ENCODE peak calls at places on chromosomes 2 and 18, in seven cellular contexts. J is left ventricle myocardium inferior, A is glutamatergic neuron, E is adrenal gland, Q is NCI-H748 treated with DMSO at 0.1 percent for 48 hours, U is memory B cell, P is H9. R is an unnamed sample.

GRCh38 chr2:12203528-12203927 is 457.1 kb downstream of the LPIN1 start:
- DNase-seq in J (no peak), A (no peak), E (no peak), Q (no peak), U (no peak), P (no peak), R (no peak)

GRCh38 chr2:43539436-43539835 is 56.4 kb downstream of the THADA start:
- DNase-seq in J (no peak), A (no peak), E (no peak), Q (no peak), U (no peak), P (no peak), R (no peak)

GRCh38 chr2:133780099-133780996 is 212.1 kb upstream of the NCKAP5 start:
- DNase-seq in J (no peak), A (peak; percentile 46), E (peak; percentile 31), Q (peak; percentile 42), U (peak; percentile 27), P (peak; percentile 47), R (peak; percentile 52)

GRCh38 chr2:141820893-141821292 is 309.9 kb downstream of the LRP1B start:
- DNase-seq in J (no peak), A (no peak), E (no peak), Q (no peak), U (no peak), P (no peak), R (no peak)

GRCh38 chr2:55917117-55917516 is 6.5 kb downstream of the EFEMP1 start:
- DNase-seq in J (no peak), A (no peak), E (no peak), Q (no peak), U (no peak), P (no peak), R (no peak)

GRCh38 chr2:190443778-190444481 is 35.8 kb downstream of the MFSD6 start:
- DNase-seq in J (no peak), A (no peak), E (peak; percentile 30), Q (no peak), U (no peak), P (no peak), R (no peak)

GRCh38 chr2:84781942-84782716 is 98.8 kb downstream of the TRABD2A start:
- DNase-seq in J (no peak), A (no peak), E (no peak), Q (no peak), U (peak; percentile 20), P (no peak), R (peak; percentile 8)

GRCh38 chr2:64562148-64562784 is 38.1 kb downstream of the AFTPH start:
- DNase-seq in J (no peak), A (no peak), E (no peak), Q (peak; percentile 2), U (peak; percentile 38), P (no peak), R (peak; percentile 10)

GRCh38 chr18:46559946-46560670 is 96.9 kb downstream of the LOXHD1 start:
- DNase-seq in J (no peak), A (no peak), E (no peak), Q (no peak), U (no peak), P (no peak), R (no peak)

GRCh38 chr2:206084870-206085741 is 868 bp downstream of the INO80D start:
- DNase-seq in J (peak; percentile 34), A (peak; percentile 45), E (peak; percentile 27), Q (no peak), U (peak; percentile 57), P (peak; percentile 37), R (no peak)

GRCh38 chr2:15287447-15288184 is 273.5 kb downstream of the NBAS start:
- DNase-seq in J (no peak), A (no peak), E (no peak), Q (no peak), U (no peak), P (no peak), R (no peak)

GRCh38 chr2:149428783-149429182 is 98.4 kb downstream of the LYPD6 start:
- DNase-seq in J (no peak), A (no peak), E (no peak), Q (no peak), U (no peak), P (no peak), R (no peak)

GRCh38 chr2:101766871-101767739 is 69.6 kb downstream of the MAP4K4 start:
- DNase-seq in J (no peak), A (no peak), E (no peak), Q (no peak), U (no peak), P (no peak), R (no peak)

GRCh38 chr18:37270666-37271052 is 294.9 kb downstream of the CELF4 start:
- DNase-seq in J (no peak), A (no peak), E (no peak), Q (no peak), U (no peak), P (no peak), R (no peak)